ENCODE peak calls at places on chromosomes 11 and 22, in seven cellular contexts. H is upper lobe of right lung; A is H1; V is left ventricle myocardium inferior; T is CD4-positive, alpha-beta T cell; U is CD8-positive, alpha-beta T cell; N is HCT116. S is an unnamed sample.

GRCh38 chr11:88508808-88509581 is 171.5 kb upstream of the CTSC start:
- DNase-seq in H (peak), A (no peak), V (peak), T (no peak), U (no peak), N (no peak), S (no peak)

GRCh38 chr22:39110631-39111561 is 13.9 kb downstream of the APOBEC3H start:
- DNase-seq in H (no peak), A (no peak), V (no peak), T (no peak), U (no peak), N (no peak), S (no peak)

GRCh38 chr11:70734379-70734778 is 336.1 kb downstream of the CTTN start:
- DNase-seq in H (no peak), A (no peak), V (no peak), T (no peak), U (no peak), N (no peak), S (no peak)

GRCh38 chr11:109306322-109306721 is 115.7 kb upstream of the C11orf87 start:
- DNase-seq in H (no peak), A (no peak), V (no peak), T (no peak), U (no peak), N (no peak), S (no peak)

GRCh38 chr22:24338701-24339451 is 68.2 kb downstream of the SPECC1L start:
- DNase-seq in H (no peak), A (no peak), V (no peak), T (no peak), U (no peak), N (no peak), S (no peak)

GRCh38 chr11:10388574-10388973 is 66.5 kb upstream of the AMPD3 start:
- DNase-seq in H (no peak), A (no peak), V (peak), T (no peak), U (no peak), N (no peak), S (no peak)

GRCh38 chr11:133383689-133384088 is 148.6 kb downstream of the OPCML start:
- DNase-seq in H (no peak), A (no peak), V (no peak), T (no peak), U (no peak), N (no peak), S (no peak)

GRCh38 chr11:47532597-47533213 is 20.2 kb downstream of the CELF1 start:
- DNase-seq in H (no peak), A (no peak), V (no peak), T (no peak), U (no peak), N (no peak), S (no peak)

GRCh38 chr11:79113099-79113498 is 327.7 kb downstream of the TENM4 start:
- DNase-seq in H (no peak), A (no peak), V (no peak), T (no peak), U (no peak), N (no peak), S (no peak)

GRCh38 chr11:117676501-117676900 is 120.5 kb downstream of the DSCAML1 start:
- DNase-seq in H (no peak), A (no peak), V (no peak), T (no peak), U (no peak), N (no peak), S (no peak)

GRCh38 chr11:76910620-76911414 is 50.1 kb downstream of the ACER3 start:
- DNase-seq in H (no peak), A (no peak), V (peak), T (no peak), U (no peak), N (no peak), S (no peak)

GRCh38 chr22:43293259-43293658 is 49.9 kb downstream of the SCUBE1 start:
- DNase-seq in H (no peak), A (no peak), V (no peak), T (no peak), U (no peak), N (no peak), S (no peak)

GRCh38 chr22:24289781-24290181 is 19.1 kb downstream of the SPECC1L start:
- DNase-seq in H (no peak), A (no peak), V (no peak), T (no peak), U (no peak), N (no peak), S (no peak)

GRCh38 chr22:23431337-23432072 is 148.6 kb downstream of the IGLL1 start:
- DNase-seq in H (no peak), A (no peak), V (no peak), T (no peak), U (no peak), N (no peak), S (no peak)

GRCh38 chr11:106503901-106504300 is 426.4 kb downstream of the AASDHPPT start:
- DNase-seq in H (no peak), A (no peak), V (no peak), T (no peak), U (no peak), N (no peak), S (no peak)

GRCh38 chr22:36741968-36742367 is 34.0 kb downstream of the IFT27 start:
- DNase-seq in H (peak), A (no peak), V (no peak), T (no peak), U (no peak), N (no peak), S (no peak)

GRCh38 chr22:25700996-25701815 is 40.8 kb upstream of the MYO18B start:
- DNase-seq in H (no peak), A (no peak), V (peak), T (no peak), U (no peak), N (no peak), S (peak)

GRCh38 chr11:75561426-75562047 is 516 bp upstream of the SERPINH1 start:
- DNase-seq in H (no peak), A (no peak), V (no peak), T (no peak), U (no peak), N (no peak), S (no peak)
- H3K27ac ChIP-seq in H (peak), A (peak), V (peak), T (peak), U (peak), N (peak), S (peak)

GRCh38 chr11:96000064-96000463 is 76.2 kb upstream of the MTMR2 start:
- DNase-seq in H (no peak), A (no peak), V (no peak), T (no peak), U (no peak), N (no peak), S (no peak)

GRCh38 chr11:95996621-95997020 is 72.7 kb upstream of the MTMR2 start:
- DNase-seq in H (no peak), A (no peak), V (no peak), T (no peak), U (no peak), N (no peak), S (no peak)

GRCh38 chr11:96002339-96002738 is 78.4 kb upstream of the MTMR2 start:
- DNase-seq in H (no peak), A (no peak), V (no peak), T (no peak), U (no peak), N (no peak), S (no peak)

GRCh38 chr11:96001037-96001436 is 77.1 kb upstream of the MTMR2 start:
- DNase-seq in H (no peak), A (no peak), V (peak), T (no peak), U (no peak), N (no peak), S (no peak)

DNA sequence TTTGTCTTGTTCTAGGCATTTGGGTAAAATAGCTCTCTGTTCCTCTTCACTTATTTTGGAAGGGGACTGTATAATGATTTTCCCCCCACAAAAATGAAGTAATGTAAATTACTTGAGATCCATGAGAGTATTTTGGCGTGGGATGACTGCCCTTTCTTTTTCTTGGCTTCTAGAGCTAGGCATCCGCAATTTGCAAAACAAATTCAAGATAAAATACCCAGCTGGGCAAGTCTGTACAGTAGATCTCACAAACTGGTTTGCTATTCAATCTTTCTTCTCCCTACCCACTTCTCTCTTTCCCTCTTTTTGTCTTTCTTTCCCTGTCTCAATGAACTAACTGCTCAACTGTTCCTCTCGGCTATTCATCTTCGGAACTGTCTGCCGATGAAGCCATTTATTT is 75.7 kb upstream of the MTMR2 start:
- DNase-seq in H (no peak), A (no peak), V (no peak), T (no peak), U (no peak), N (no peak), S (no peak)
- H3K27ac ChIP-seq in H (peak), A (no peak), V (peak), T (no peak), U (no peak), N (no peak), S (peak)

GRCh38 chr11:33168605-33169240 is 7.4 kb upstream of the CSTF3 start:
- DNase-seq in H (no peak), A (no peak), V (no peak), T (no peak), U (no peak), N (no peak), S (no peak)
- H3K27ac ChIP-seq in H (no peak), A (no peak), V (peak), T (no peak), U (no peak), N (no peak), S (no peak)

DNA sequence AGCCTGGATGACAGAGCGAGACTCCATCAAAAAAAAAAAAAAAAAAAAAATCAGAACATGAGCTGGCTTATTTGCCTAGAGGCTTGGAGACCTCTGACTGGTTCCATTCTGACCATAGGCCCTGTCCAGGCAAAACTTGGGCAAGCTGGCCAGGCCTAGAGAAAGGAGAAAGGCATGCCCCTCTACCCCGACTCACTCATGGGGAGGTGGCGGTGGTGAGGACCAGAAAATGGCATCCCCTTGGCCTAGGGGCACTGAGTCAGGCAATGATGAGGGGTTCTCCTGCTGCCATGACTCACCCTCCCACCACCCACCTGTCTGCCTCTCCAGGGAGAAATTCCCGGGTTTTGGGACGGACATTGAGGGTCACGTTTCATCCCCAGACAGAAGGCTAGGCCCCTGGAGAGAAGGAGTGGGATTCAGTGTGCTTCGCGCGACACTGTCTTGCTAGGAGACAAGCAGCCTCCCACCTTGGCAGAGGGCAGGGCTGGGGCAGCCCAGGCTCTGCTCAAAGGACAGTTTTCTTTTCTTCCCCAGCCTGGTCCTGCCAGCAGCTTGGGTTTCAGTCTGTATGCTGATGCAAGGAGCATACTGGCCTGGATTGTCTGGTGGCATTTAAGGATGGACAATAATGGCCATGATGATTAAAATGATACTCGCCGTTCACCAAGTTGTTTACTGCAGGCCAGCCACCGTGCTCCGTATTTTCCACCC is 17.2 kb downstream of the TOB2 start:
- DNase-seq in H (no peak), A (no peak), V (no peak), T (no peak), U (no peak), N (no peak), S (peak)
- H3K27ac ChIP-seq in H (no peak), A (no peak), V (peak), T (no peak), U (no peak), N (no peak), S (peak)

GRCh38 chr11:59791639-59792038 is 18.9 kb downstream of the MRPL16 start:
- DNase-seq in H (no peak), A (no peak), V (no peak), T (no peak), U (no peak), N (no peak), S (no peak)

GRCh38 chr11:59787255-59787588 is 23.4 kb downstream of the MRPL16 start:
- DNase-seq in H (no peak), A (no peak), V (no peak), T (no peak), U (no peak), N (no peak), S (no peak)

GRCh38 chr11:59783632-59784090 is 26.9 kb downstream of the MRPL16 start:
- DNase-seq in H (no peak), A (no peak), V (no peak), T (no peak), U (no peak), N (no peak), S (no peak)

GRCh38 chr11:59785818-59786217 is 24.8 kb downstream of the MRPL16 start:
- DNase-seq in H (no peak), A (no peak), V (no peak), T (no peak), U (no peak), N (no peak), S (no peak)

DNA sequence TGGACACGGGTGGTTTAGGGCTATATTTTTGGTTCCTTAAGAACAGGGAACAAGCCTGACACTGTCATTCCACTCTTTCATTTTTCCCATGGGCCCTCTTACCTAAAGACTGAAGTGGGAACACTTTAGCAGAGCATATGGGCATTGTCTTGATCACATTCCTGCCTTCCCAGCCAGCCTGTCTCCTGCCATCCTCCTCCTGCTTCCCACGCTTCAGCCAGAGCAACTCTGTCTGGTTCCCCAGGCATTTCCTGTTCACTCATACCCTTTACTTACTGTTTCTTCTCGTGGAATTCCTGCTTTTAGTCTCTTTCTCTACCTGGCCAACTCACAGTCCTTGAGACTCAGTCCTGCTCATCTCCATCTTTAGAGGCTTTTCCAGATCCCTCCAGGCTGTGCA is 22.8 kb downstream of the MRPL16 start:
- DNase-seq in H (no peak), A (no peak), V (no peak), T (no peak), U (no peak), N (no peak), S (no peak)
- H3K27ac ChIP-seq in H (peak), A (no peak), V (peak), T (no peak), U (no peak), N (no peak), S (no peak)

DNA sequence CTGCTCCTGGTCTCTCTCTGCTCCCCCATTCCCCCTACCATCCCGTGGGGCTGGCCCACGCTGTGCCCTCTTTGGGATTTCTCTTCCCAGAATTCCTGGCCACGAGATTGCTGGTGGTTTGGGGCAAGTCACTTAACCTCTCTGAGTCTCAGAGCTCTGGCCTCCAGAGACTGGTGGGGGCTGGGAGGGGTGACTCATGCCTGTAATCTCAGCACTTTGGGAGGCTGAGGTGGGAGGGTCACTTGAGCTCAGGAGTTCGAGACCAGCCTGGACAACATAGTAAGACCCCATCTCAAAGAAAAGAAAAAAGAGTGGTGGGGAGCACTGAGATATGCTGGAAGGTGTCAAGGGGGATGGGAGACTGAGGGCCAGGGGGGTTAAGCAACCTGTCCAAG is 18.3 kb downstream of the OTUB1 start:
- DNase-seq in H (no peak), A (no peak), V (no peak), T (no peak), U (no peak), N (no peak), S (no peak)
- H3K27ac ChIP-seq in H (no peak), A (no peak), V (no peak), T (no peak), U (no peak), N (no peak), S (no peak)